ENCODE peak calls at places on chromosomes 12 and 14, in six cellular contexts. One of them, this sample, is unnamed.

GRCh38 chr12:124588689-124589318 is 21.4 kb upstream of the NCOR2 start:
- DNase-seq in naive thymus-derived CD8-positive, alpha-beta T cell: no peak
- DNase-seq in NCI-H2081: no peak
- DNase-seq in natural killer cell: no peak
- DNase-seq in esophagus squamous epithelium: no peak
- DNase-seq in T-helper 2 cell: no peak
- DNase-seq in this sample: no peak

GRCh38 chr12:113461666-113462065 is 10.0 kb downstream of the LHX5 start:
- DNase-seq in naive thymus-derived CD8-positive, alpha-beta T cell: no peak
- DNase-seq in NCI-H2081: no peak
- DNase-seq in natural killer cell: no peak
- DNase-seq in esophagus squamous epithelium: no peak
- DNase-seq in T-helper 2 cell: no peak
- DNase-seq in this sample: no peak

GRCh38 chr12:87311206-87311605 is 718.0 kb downstream of the C12orf50 start:
- DNase-seq in naive thymus-derived CD8-positive, alpha-beta T cell: no peak
- DNase-seq in NCI-H2081: no peak
- DNase-seq in natural killer cell: no peak
- DNase-seq in esophagus squamous epithelium: no peak
- DNase-seq in T-helper 2 cell: no peak
- DNase-seq in this sample: no peak

GRCh38 chr12:53208877-53209463 is 1.9 kb upstream of the ITGB7 start:
- DNase-seq in naive thymus-derived CD8-positive, alpha-beta T cell: no peak
- DNase-seq in NCI-H2081: no peak
- DNase-seq in natural killer cell: no peak
- DNase-seq in esophagus squamous epithelium: no peak
- DNase-seq in T-helper 2 cell: no peak
- DNase-seq in this sample: no peak

GRCh38 chr14:72503696-72504368 is 390.1 kb downstream of the DPF3 start:
- DNase-seq in naive thymus-derived CD8-positive, alpha-beta T cell: no peak
- DNase-seq in NCI-H2081: no peak
- DNase-seq in natural killer cell: no peak
- DNase-seq in esophagus squamous epithelium: no peak
- DNase-seq in T-helper 2 cell: no peak
- DNase-seq in this sample: no peak

GRCh38 chr12:53234236-53234635 is 2.2 kb upstream of the RARG start:
- DNase-seq in naive thymus-derived CD8-positive, alpha-beta T cell: no peak
- DNase-seq in NCI-H2081: no peak
- DNase-seq in natural killer cell: no peak
- DNase-seq in esophagus squamous epithelium: no peak
- DNase-seq in T-helper 2 cell: no peak
- DNase-seq in this sample: no peak

GRCh38 chr12:52740591-52740990 is 36.6 kb downstream of the KRT76 start:
- DNase-seq in naive thymus-derived CD8-positive, alpha-beta T cell: no peak
- DNase-seq in NCI-H2081: peak
- DNase-seq in natural killer cell: no peak
- DNase-seq in esophagus squamous epithelium: no peak
- DNase-seq in T-helper 2 cell: no peak
- DNase-seq in this sample: no peak

GRCh38 chr14:25267186-25267585 is 217.2 kb upstream of the STXBP6 start:
- DNase-seq in naive thymus-derived CD8-positive, alpha-beta T cell: no peak
- DNase-seq in NCI-H2081: no peak
- DNase-seq in natural killer cell: no peak
- DNase-seq in esophagus squamous epithelium: no peak
- DNase-seq in T-helper 2 cell: no peak
- DNase-seq in this sample: no peak

GRCh38 chr14:105430535-105430934 is 10.9 kb downstream of the MTA1 start:
- DNase-seq in naive thymus-derived CD8-positive, alpha-beta T cell: no peak
- DNase-seq in NCI-H2081: no peak
- DNase-seq in natural killer cell: no peak
- DNase-seq in esophagus squamous epithelium: no peak
- DNase-seq in T-helper 2 cell: no peak
- DNase-seq in this sample: no peak

GRCh38 chr12:93571854-93572711 is at the start of gene SOCS2:
- DNase-seq in naive thymus-derived CD8-positive, alpha-beta T cell: peak
- DNase-seq in NCI-H2081: peak
- DNase-seq in natural killer cell: peak
- DNase-seq in esophagus squamous epithelium: no peak
- DNase-seq in T-helper 2 cell: peak
- DNase-seq in this sample: no peak

GRCh38 chr12:68805592-68806120 is 2.3 kb upstream of the MDM2 start:
- DNase-seq in naive thymus-derived CD8-positive, alpha-beta T cell: no peak
- DNase-seq in NCI-H2081: no peak
- DNase-seq in natural killer cell: no peak
- DNase-seq in esophagus squamous epithelium: no peak
- DNase-seq in T-helper 2 cell: no peak
- DNase-seq in this sample: no peak

This sample was measured in activated T-helper 9 cell treated with anti-CD3 and anti-CD28 coated beads, Interleukin-2, amount 50 U/mL, for 16 hours.